ENCODE peak calls at places on chromosome 10, in six cellular contexts. N is HT-29, T is lower lobe of right lung, X is progenitor cell of endocrine pancreas, W is HEK293T, A is cardiac muscle cell. R is an unnamed sample.

GRCh38 chr10:52956861-52957260 is 184.3 kb upstream of the MBL2 start:
- DNase-seq in A (no peak), X (no peak), W (no peak), N (no peak), T (no peak), R (no peak)

GRCh38 chr10:107168739-107169138 is 4.2 kb upstream of the SORCS1 start:
- DNase-seq in A (no peak), N (no peak), W (no peak), X (no peak), T (no peak), R (no peak)

GRCh38 chr10:19929466-19930140 is 113.4 kb downstream of the PLXDC2 start:
- DNase-seq in X (no peak), T (no peak), N (no peak), W (no peak), A (no peak), R (no peak)

GRCh38 chr10:117007080-117007479 is 2.1 kb upstream of the SHTN1 start:
- DNase-seq in T (no peak), W (no peak), A (no peak), X (no peak), N (peak), R (no peak)

GRCh38 chr10:115963848-115964247 is 309.2 kb downstream of the GFRA1 start:
- DNase-seq in X (no peak), A (no peak), T (no peak), N (peak), W (peak), R (no peak)

GRCh38 chr10:1189166-1190051 is 133.2 kb downstream of the WDR37 start:
- DNase-seq in T (peak), X (no peak), W (no peak), A (no peak), N (no peak), R (no peak)

GRCh38 chr10:86313621-86314041 is 53.0 kb downstream of the GRID1 start:
- DNase-seq in A (no peak), N (no peak), T (no peak), W (no peak), X (no peak), R (no peak)

GRCh38 chr10:121722665-121723064 is 124.4 kb upstream of the FGFR2 start:
- DNase-seq in X (no peak), N (no peak), W (no peak), T (no peak), A (no peak), R (no peak)

GRCh38 chr10:74051729-74052342 is 53.9 kb downstream of the VCL start:
- DNase-seq in N (no peak), X (no peak), W (no peak), A (no peak), T (no peak), R (peak)

GRCh38 chr10:73814896-73815718 is 3.7 kb upstream of the NDST2 start:
- DNase-seq in N (no peak), W (peak), X (no peak), A (no peak), T (no peak), R (no peak)

GRCh38 chr10:100878291-100878910 is 34.4 kb upstream of the SLF2 start:
- DNase-seq in W (peak), T (no peak), X (peak), A (peak), N (peak), R (peak)

GRCh38 chr10:31749293-31749692 is 179.3 kb downstream of the ARHGAP12 start:
- DNase-seq in T (no peak), A (no peak), W (no peak), X (no peak), N (no peak), R (no peak)

GRCh38 chr10:77377034-77377433 is 260.6 kb downstream of the KCNMA1 start:
- DNase-seq in A (peak), X (no peak), T (no peak), W (no peak), N (no peak), R (no peak)

GRCh38 chr10:60069311-60069710 is 163.0 kb upstream of the CCDC6 start:
- DNase-seq in N (no peak), W (no peak), A (no peak), T (no peak), X (no peak), R (no peak)

GRCh38 chr10:87733081-87733480 is 73.4 kb downstream of the PAPSS2 start:
- DNase-seq in W (no peak), A (no peak), X (no peak), T (no peak), N (no peak), R (no peak)

GRCh38 chr10:126910798-126911197 is 5.6 kb downstream of the DOCK1 start:
- DNase-seq in N (no peak), T (no peak), W (no peak), A (no peak), X (no peak), R (no peak)

GRCh38 chr10:68721673-68721963 is 579 bp downstream of the CCAR1 start:
- DNase-seq in X (no peak), N (peak), W (no peak), T (no peak), A (no peak), R (no peak)

GRCh38 chr10:24251547-24251946 is 42.6 kb downstream of the KIAA1217 start:
- DNase-seq in W (no peak), A (no peak), T (no peak), N (peak), X (no peak), R (no peak)

GRCh38 chr10:570631-571565 is 118.6 kb downstream of the DIP2C start:
- DNase-seq in A (no peak), X (no peak), T (peak), W (no peak), N (no peak), R (peak)

GRCh38 chr10:89431977-89432376 is 17.6 kb downstream of the IFIT5 start:
- DNase-seq in W (no peak), X (no peak), A (peak), N (peak), T (no peak), R (no peak)

R was measured in left ventricle myocardium superior.